ENCODE peak calls at places on chromosomes 4 and X, in five cellular contexts. I is H1, P is Karpas-422, M is HCT116, A is GM23338. E is an unnamed sample.

GRCh38 chr4:180860136-180860720 is 1383.0 kb upstream of the TENM3 start:
- DNase-seq in I (no peak), P (no peak), M (no peak), A (no peak), E (no peak)

GRCh38 chr4:137861682-137862081 is 329.4 kb upstream of the PCDH18 start:
- DNase-seq in I (no peak), P (peak), M (no peak), A (peak), E (peak)

GRCh38 chrX:74492720-74493201 is 71.5 kb downstream of the SLC16A2 start:
- DNase-seq in I (peak), P (peak), M (no peak), A (peak), E (peak)

GRCh38 chr4:126458993-126459392 is 1144.2 kb downstream of the FAT4 start:
- DNase-seq in I (no peak), P (no peak), M (no peak), A (no peak), E (no peak)

GRCh38 chr4:116824172-116824571 is 261.2 kb downstream of the TRAM1L1 start:
- DNase-seq in I (no peak), P (no peak), M (no peak), A (no peak), E (no peak)

GRCh38 chrX:119762718-119763117 is 4.3 kb downstream of the SOWAHD start:
- DNase-seq in I (no peak), P (no peak), M (no peak), A (no peak), E (no peak)

GRCh38 chr4:6333301-6334202 is 63.9 kb downstream of the WFS1 start:
- DNase-seq in I (peak), P (peak), M (no peak), A (peak), E (peak)

GRCh38 chr4:185811509-185812364 is at the start of gene SORBS2:
- DNase-seq in I (no peak), P (peak), M (no peak), A (peak), E (peak)

GRCh38 chr4:85149656-85150055 is 183.2 kb upstream of the WDFY3 start:
- DNase-seq in I (no peak), P (no peak), M (no peak), A (no peak), E (no peak)

GRCh38 chr4:176036585-176037205 is 28.9 kb upstream of the WDR17 start:
- DNase-seq in I (no peak), P (no peak), M (no peak), A (no peak), E (no peak)

GRCh38 chr4:107564326-107564725 is 155.7 kb downstream of the PAPSS1 start:
- DNase-seq in I (no peak), P (no peak), M (no peak), A (no peak), E (no peak)

GRCh38 chr4:40702800-40703151 is 47.0 kb upstream of the NSUN7 start:
- DNase-seq in I (no peak), P (no peak), M (no peak), A (no peak), E (no peak)

GRCh38 chrX:154412468-154412867 is 1.1 kb downstream of the TAFAZZIN start:
- DNase-seq in I (no peak), P (peak), M (no peak), A (no peak), E (peak)

GRCh38 chrX:39532761-39533160 is 565.0 kb downstream of the BCOR start:
- DNase-seq in I (no peak), P (no peak), M (no peak), A (no peak), E (no peak)

GRCh38 chr4:120266602-120267001 is 200.0 kb upstream of the MAD2L1 start:
- DNase-seq in I (no peak), P (no peak), M (no peak), A (peak), E (no peak)

GRCh38 chr4:76939184-76939583 is 10.4 kb upstream of the SEPTIN11 start:
- DNase-seq in I (no peak), P (no peak), M (no peak), A (no peak), E (no peak)

GRCh38 chrX:28586891-28587635 is at the start of gene IL1RAPL1:
- DNase-seq in I (no peak), P (no peak), M (no peak), A (no peak), E (no peak)

GRCh38 chr4:87060957-87061356 is 126.1 kb downstream of the AFF1 start:
- DNase-seq in I (no peak), P (no peak), M (peak), A (no peak), E (no peak)

GRCh38 chr4:113636877-113637276 is 124.7 kb downstream of the CAMK2D start:
- DNase-seq in I (no peak), P (peak), M (no peak), A (no peak), E (peak)

DNA sequence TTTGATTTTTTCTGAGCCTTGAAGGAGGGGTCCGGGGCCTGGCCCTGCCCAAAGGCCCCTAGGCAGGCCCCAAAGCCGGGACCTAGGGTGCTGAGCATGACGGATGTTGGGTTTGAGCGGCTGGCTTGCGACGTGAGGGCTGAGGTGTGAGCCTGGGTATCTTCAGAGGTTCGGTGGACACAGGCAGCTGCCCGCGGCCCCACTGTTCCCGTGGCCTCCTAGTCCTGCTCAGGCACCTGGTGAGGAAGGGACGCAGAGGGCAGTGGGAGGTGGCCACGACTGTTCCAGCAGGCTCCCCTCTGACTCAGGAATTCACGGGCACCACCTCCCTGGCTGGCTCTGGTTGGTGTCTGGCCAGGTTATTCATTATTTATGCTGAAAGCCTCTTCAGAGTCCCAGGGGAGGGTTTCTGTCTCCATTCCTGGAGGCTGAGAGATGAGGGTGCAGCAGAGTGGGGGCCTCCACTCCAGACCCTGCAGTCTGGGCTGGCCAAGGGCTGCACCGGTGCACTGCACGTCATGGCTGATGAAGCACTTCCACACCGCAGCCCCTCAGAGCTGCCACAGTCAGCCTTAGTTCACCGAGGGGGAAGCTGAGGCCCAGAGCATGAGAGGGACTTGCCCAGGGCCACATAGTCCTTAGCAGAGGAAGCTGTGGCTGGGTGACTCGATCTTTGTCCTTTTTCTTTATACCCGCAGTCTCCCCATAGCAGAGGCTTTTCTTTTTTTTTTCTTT is 2.2 kb downstream of the MSANTD1 start:
- DNase-seq in I (no peak), P (no peak), M (no peak), A (peak), E (no peak)
- H2AFZ ChIP-seq in I (no peak), P (no peak), M (no peak), A (peak), E (no peak)

GRCh38 chrX:82412851-82413250 is 1095.2 kb upstream of the POU3F4 start:
- DNase-seq in I (no peak), P (no peak), M (peak), A (no peak), E (no peak)
- H2AFZ ChIP-seq in I (no peak), P (no peak), M (no peak), A (no peak), E (no peak)

GRCh38 chr4:74932010-74932409 is 906 bp upstream of the PARM1 start:
- DNase-seq in I (no peak), P (no peak), M (no peak), A (no peak), E (no peak)

GRCh38 chr4:74933562-74934015 is 673 bp downstream of the PARM1 start:
- DNase-seq in I (no peak), P (peak), M (no peak), A (peak), E (no peak)

GRCh38 chr4:74932832-74933561 is at the start of gene PARM1:
- DNase-seq in I (peak), P (peak), M (peak), A (peak), E (no peak)

GRCh38 chr4:74934016-74934821 is 1.3 kb downstream of the PARM1 start:
- DNase-seq in I (peak), P (peak), M (no peak), A (peak), E (no peak)

GRCh38 chr4:74934822-74935326 is 2.0 kb downstream of the PARM1 start:
- DNase-seq in I (no peak), P (no peak), M (no peak), A (peak), E (no peak)
- H2AFZ ChIP-seq in I (no peak), P (no peak), M (no peak), A (peak), E (no peak)

DNA sequence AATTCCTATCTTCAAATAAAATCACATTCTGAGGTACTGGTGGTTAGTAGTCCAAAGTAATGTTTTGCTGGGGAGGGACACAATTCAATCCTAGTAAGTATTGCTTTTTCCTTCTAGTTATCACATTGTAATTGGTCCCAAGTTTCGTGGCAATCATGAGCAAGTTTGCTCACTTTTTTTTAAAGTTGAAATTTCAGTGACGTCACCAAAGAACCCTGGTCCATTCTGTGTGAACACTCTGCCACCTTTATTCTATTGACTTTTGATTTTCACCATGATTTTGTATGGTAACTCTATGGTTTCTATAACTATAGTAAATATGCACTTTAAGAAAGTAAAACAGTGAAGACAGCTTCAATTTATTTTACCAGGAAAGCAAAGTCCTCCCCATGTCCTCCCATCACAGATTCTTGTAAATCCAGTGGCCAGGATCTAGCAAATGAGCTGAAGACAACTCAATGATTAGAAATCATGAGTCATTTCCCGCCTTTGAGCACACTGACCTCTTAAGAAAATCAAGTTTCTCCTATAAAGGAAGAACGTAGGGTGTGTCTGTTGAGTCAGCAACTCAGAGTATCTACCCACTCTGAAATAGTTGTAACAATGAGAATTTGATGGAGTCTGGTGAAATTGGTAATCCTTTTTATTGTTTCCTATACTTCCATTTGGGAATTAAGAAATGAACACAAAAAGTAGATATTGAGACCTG is 1306.6 kb upstream of the PABPC4L start:
- DNase-seq in I (no peak), P (no peak), M (peak), A (no peak), E (no peak)
- H2AFZ ChIP-seq in I (peak), P (no peak), M (peak), A (peak), E (no peak)

DNA sequence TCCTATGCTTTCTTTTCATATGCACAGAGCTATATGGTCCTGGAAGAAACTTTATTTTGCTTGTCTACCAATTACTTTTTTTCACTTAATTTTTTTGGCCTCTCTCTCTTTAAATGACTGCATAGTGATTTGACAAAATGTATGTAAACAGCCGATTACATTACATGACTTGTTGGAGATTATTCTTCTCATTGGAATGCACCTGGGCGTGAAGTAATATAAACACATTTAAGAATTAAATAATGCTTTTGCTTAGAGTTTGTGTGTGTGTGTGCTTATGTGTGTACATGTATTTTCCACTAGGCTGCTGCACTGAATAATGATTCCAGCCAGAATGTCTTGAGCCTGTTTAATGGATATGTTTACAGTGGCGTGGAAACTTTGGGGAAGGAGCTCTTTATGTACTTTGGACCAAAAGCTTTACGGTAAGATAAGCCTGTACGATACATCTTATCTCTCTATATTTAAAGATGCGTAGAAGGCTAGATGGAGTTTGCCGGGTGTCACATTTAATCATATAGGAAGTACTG is 12.5 kb downstream of the NEIL3 start:
- DNase-seq in I (no peak), P (no peak), M (no peak), A (no peak), E (no peak)
- H2AFZ ChIP-seq in I (no peak), P (no peak), M (no peak), A (no peak), E (no peak)

GRCh38 chrX:33726281-33727160 is 405.6 kb downstream of the FAM47A start:
- DNase-seq in I (peak), P (no peak), M (no peak), A (peak), E (no peak)
- H2AFZ ChIP-seq in I (peak), P (no peak), M (no peak), A (peak), E (no peak)

DNA sequence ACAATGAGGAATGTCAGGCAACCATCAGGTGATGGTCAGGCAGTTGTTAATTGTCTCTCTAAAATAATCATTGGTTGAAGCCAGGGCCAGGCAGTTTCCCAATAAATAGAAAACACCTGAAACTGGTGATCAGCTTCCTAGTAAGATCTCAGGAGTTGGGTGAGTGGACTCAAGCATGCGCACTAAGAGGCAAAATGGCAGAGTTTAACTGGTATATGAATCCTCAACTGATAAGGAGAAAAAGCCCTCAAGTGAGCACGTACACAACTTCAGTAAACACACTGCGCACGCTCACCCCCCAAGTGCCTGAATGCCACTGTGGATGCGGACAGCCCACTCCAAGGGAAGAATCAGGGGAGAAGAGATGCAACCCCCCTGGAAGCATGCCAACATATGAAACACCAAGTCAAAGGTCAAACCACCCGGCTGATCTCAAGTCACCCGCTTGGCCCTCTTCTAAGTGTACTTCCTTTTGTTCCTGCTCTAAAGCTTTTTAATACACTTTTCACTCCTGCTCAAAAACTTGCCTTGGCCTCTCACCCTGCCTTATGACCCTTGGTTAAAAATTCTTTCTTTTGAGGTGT is 39.9 kb downstream of the LNX1 start:
- DNase-seq in I (no peak), P (no peak), M (no peak), A (no peak), E (no peak)
- H2AFZ ChIP-seq in I (no peak), P (no peak), M (no peak), A (no peak), E (no peak)